ENCODE peak calls at places on chromosome 5, in eight cellular contexts. G, F, B, U, P, K, H and Z are unnamed samples. For H3K4me1, the result is how much of the 10 kb centered on the place peaks cover.

GRCh38 chr5:98621821-98622220 is 151.6 kb upstream of the RGMB start:
- DNase-seq in G (no peak), F (no peak), B (no peak), U (no peak), P (no peak), K (no peak), H (no peak), Z (no peak)

GRCh38 chr5:112628219-112628618 is 109.5 kb upstream of the APC start:
- DNase-seq in G (no peak), F (no peak), B (no peak), U (no peak), P (no peak), K (no peak), H (peak), Z (no peak)

GRCh38 chr5:72649449-72649848 is 142.2 kb upstream of the ZNF366 start:
- DNase-seq in G (no peak), F (no peak), B (no peak), U (no peak), P (no peak), K (no peak), H (no peak), Z (no peak)

GRCh38 chr5:146291421-146292074 is 47.1 kb upstream of the POU4F3 start:
- DNase-seq in G (peak), F (no peak), B (no peak), U (no peak), P (peak), K (peak), H (peak), Z (no peak)

GRCh38 chr5:169649486-169649885 is 12.4 kb downstream of the DOCK2 start:
- DNase-seq in G (no peak), F (no peak), B (no peak), U (no peak), P (no peak), K (no peak), H (no peak), Z (no peak)

GRCh38 chr5:20229286-20230005 is 241.4 kb upstream of the CDH18 start:
- DNase-seq in G (no peak), F (no peak), B (no peak), U (no peak), P (peak), K (no peak), H (no peak), Z (no peak)

GRCh38 chr5:16726538-16726946 is 109.7 kb upstream of the RETREG1 start:
- DNase-seq in G (no peak), F (no peak), B (no peak), U (no peak), P (no peak), K (no peak), H (no peak), Z (no peak)

GRCh38 chr5:79206541-79206940 is 29.4 kb upstream of the JMY start:
- DNase-seq in G (no peak), F (no peak), B (no peak), U (no peak), P (no peak), K (no peak), H (no peak), Z (no peak)

GRCh38 chr5:76974768-76975167 is 21.9 kb downstream of the CRHBP start:
- DNase-seq in G (no peak), F (no peak), B (no peak), U (no peak), P (no peak), K (no peak), H (no peak), Z (no peak)

GRCh38 chr5:115986358-115986757 is 24.1 kb downstream of the LVRN start:
- DNase-seq in G (no peak), F (no peak), B (no peak), U (no peak), P (peak), K (no peak), H (no peak), Z (no peak)

GRCh38 chr5:68382640-68383039 is 167.1 kb downstream of the PIK3R1 start:
- DNase-seq in G (no peak), F (no peak), B (no peak), U (no peak), P (no peak), K (no peak), H (no peak), Z (no peak)

GRCh38 chr5:32223972-32224608 is 50.0 kb upstream of the GOLPH3 start:
- DNase-seq in G (peak), F (no peak), B (no peak), U (no peak), P (peak), K (no peak), H (peak), Z (no peak)

GRCh38 chr5:52893105-52893504 is 96.0 kb upstream of the ITGA2 start:
- DNase-seq in G (no peak), F (no peak), B (no peak), U (no peak), P (peak), K (no peak), H (no peak), Z (no peak)

GRCh38 chr5:68557162-68557936 is 341.8 kb downstream of the PIK3R1 start:
- DNase-seq in G (no peak), F (no peak), B (no peak), U (no peak), P (no peak), K (no peak), H (no peak), Z (no peak)

GRCh38 chr5:1668141-1668721 is 131.4 kb downstream of the MRPL36 start:
- DNase-seq in G (no peak), F (no peak), B (no peak), U (no peak), P (no peak), K (peak), H (peak), Z (peak)

GRCh38 chr5:36644727-36645126 is 38.3 kb downstream of the SLC1A3 start:
- DNase-seq in G (no peak), F (no peak), B (no peak), U (no peak), P (no peak), K (no peak), H (no peak), Z (no peak)

GRCh38 chr5:93076096-93076495 is 504.9 kb downstream of the NR2F1-AS1 start:
- DNase-seq in G (no peak), F (no peak), B (no peak), U (no peak), P (no peak), K (no peak), H (no peak), Z (no peak)

GRCh38 chr5:88674262-88675158 is 208.5 kb downstream of the MEF2C start:
- DNase-seq in G (no peak), F (no peak), B (no peak), U (no peak), P (no peak), K (no peak), H (peak), Z (no peak)

GRCh38 chr5:150609843-150610584 is 30.4 kb upstream of the SYNPO start:
- DNase-seq in G (no peak), F (peak), B (no peak), U (no peak), P (no peak), K (no peak), H (no peak), Z (peak)

GRCh38 chr5:115453391-115454095 is 91.0 kb downstream of the FEM1C start:
- DNase-seq in G (no peak), F (no peak), B (no peak), U (no peak), P (no peak), K (no peak), H (no peak), Z (no peak)

GRCh38 chr5:167952278-167952990 is 339.0 kb upstream of the WWC1 start:
- DNase-seq in G (no peak), F (no peak), B (no peak), U (no peak), P (no peak), K (no peak), H (peak), Z (no peak)

GRCh38 chr5:75869891-75870290 is 152.7 kb upstream of the POC5 start:
- DNase-seq in G (no peak), F (no peak), B (no peak), U (no peak), P (no peak), K (no peak), H (no peak), Z (no peak)

GRCh38 chr5:115297043-115297442 is 589 bp upstream of the CCDC112 start:
- DNase-seq in G (no peak), F (no peak), B (no peak), U (no peak), P (no peak), K (no peak), H (peak), Z (no peak)

GRCh38 chr5:177455036-177455660 is 8.5 kb downstream of the PRR7 start:
- DNase-seq in G (peak), F (peak), B (peak), U (peak), P (peak), K (peak), H (peak), Z (peak)

GRCh38 chr5:82351754-82352145 is 73.6 kb upstream of the RPS23 start:
- DNase-seq in G (peak), F (no peak), B (no peak), U (no peak), P (peak), K (peak), H (peak), Z (no peak)

GRCh38 chr5:90096415-90097081 is 313.0 kb downstream of the CETN3 start:
- DNase-seq in G (peak), F (no peak), B (no peak), U (no peak), P (peak), K (no peak), H (no peak), Z (no peak)

GRCh38 chr5:96155156-96155555 is 193.5 kb upstream of the ELL2 start:
- DNase-seq in G (no peak), F (no peak), B (no peak), U (no peak), P (no peak), K (no peak), H (no peak), Z (no peak)

GRCh38 chr5:175778951-175779475 is 92.4 kb upstream of the CPLX2 start:
- DNase-seq in G (peak), F (peak), B (no peak), U (no peak), P (no peak), K (peak), H (no peak), Z (no peak)

GRCh38 chr5:146048994-146049703 is 56.2 kb downstream of the PLAC8L1 start:
- DNase-seq in G (peak), F (no peak), B (no peak), U (no peak), P (peak), K (peak), H (peak), Z (no peak)

GRCh38 chr5:139862313-139862712 is 66.7 kb downstream of the PSD2 start:
- DNase-seq in G (no peak), F (no peak), B (no peak), U (no peak), P (peak), K (no peak), H (no peak), Z (no peak)

GRCh38 chr5:16490911-16491310 is 25.3 kb upstream of the ZNF622 start:
- DNase-seq in G (no peak), F (no peak), B (no peak), U (no peak), P (no peak), K (no peak), H (no peak), Z (no peak)

GRCh38 chr5:93359296-93359957 is 221.6 kb downstream of the NR2F1-AS1 start:
- DNase-seq in G (peak), F (no peak), B (no peak), U (no peak), P (peak), K (no peak), H (no peak), Z (no peak)

GRCh38 chr5:164354138-164354751 is 848.8 kb downstream of the MAT2B start:
- DNase-seq in G (no peak), F (no peak), B (no peak), U (no peak), P (no peak), K (no peak), H (no peak), Z (no peak)

GRCh38 chr5:146620031-146620662 is 104.2 kb upstream of the GPR151 start:
- DNase-seq in G (no peak), F (no peak), B (no peak), U (no peak), P (no peak), K (no peak), H (no peak), Z (no peak)

GRCh38 chr5:140806834-140807775 is at the start of gene PCDHA4:
- DNase-seq in G (no peak), F (no peak), B (no peak), U (no peak), P (no peak), K (peak), H (peak), Z (no peak)

GRCh38 chr5:72464071-72464470 is 43.1 kb downstream of the ZNF366 start:
- DNase-seq in G (no peak), F (no peak), B (no peak), U (no peak), P (no peak), K (no peak), H (no peak), Z (no peak)

GRCh38 chr5:176725521-176725920 is 78.2 kb downstream of the TSPAN17 start:
- DNase-seq in G (no peak), F (no peak), B (no peak), U (no peak), P (no peak), K (no peak), H (peak), Z (no peak)

GRCh38 chr5:10977011-10977410 is 216.0 kb upstream of the DAP start:
- DNase-seq in G (no peak), F (no peak), B (no peak), U (no peak), P (no peak), K (no peak), H (no peak), Z (no peak)

GRCh38 chr5:65811895-65812294 is 89.9 kb downstream of the NLN start:
- DNase-seq in G (peak), F (no peak), B (no peak), U (no peak), P (no peak), K (no peak), H (no peak), Z (no peak)

DNA sequence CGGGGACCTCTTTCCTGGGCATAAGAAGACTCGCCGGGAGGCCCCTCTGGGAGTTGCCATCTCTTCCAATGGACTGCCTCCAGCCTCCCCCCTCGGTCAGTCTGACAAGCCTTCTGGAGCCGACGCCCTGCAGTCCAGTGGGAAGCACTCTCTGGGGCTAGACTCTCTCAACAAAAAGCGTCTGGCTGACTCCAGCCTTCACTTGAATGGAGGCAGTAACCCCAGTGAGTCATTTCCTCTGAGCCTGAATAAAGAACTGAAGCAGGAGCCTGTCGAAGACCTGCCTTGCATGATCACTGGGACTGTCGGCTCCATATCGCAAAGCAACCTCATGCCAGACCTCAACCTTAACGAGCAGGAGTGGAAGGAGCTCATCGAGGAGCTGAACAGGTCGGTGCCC is 28.4 kb upstream of the LTC4S start:
- DNase-seq in G (no peak), F (peak), B (no peak), U (no peak), P (peak), K (peak), H (no peak), Z (peak)
- H3K4me1 ChIP-seq in G (under half), F (half or more), B (under half), U (under half), P (under half), K (under half), H (under half), Z (under half)

DNA sequence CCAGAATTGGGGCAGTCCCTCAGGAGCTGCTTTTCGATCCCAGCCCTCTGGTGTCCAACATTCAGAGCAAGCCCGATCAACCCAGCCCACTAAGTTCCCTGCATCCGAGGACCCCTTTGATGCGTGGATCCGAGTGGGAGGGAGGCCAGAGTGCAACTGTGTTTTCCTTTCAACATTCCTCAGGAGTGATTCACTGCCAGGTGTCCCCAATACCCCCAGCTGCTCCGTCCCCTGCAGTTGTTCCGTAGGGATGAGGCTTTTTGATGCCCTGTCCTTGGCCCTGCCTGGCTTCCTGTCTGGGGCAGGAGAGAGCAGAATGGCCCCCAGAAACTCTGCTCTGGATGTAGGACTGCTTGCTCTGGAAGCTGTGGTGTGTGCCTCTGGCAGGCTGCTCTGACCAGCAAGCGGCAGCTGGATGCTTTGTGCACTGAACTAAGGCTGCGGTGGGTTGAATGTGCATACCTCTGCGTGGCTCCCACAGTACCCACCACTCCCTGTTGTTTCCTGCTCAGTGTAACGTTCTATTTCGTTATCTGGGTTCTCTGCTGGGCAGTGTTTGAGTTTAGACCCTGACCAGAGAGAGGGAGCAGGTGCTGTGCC is 117.5 kb downstream of the BOD1 start:
- DNase-seq in G (no peak), F (no peak), B (no peak), U (no peak), P (no peak), K (no peak), H (peak), Z (no peak)
- H3K4me3 ChIP-seq in G (no peak), F (no peak), B (no peak), U (no peak), P (no peak), K (no peak), H (no peak), Z (peak)

GRCh38 chr5:136034976-136035375 is 6.2 kb downstream of the TGFBI start:
- DNase-seq in G (no peak), F (no peak), B (no peak), U (no peak), P (no peak), K (no peak), H (no peak), Z (peak)

GRCh38 chr5:136033244-136033643 is 4.5 kb downstream of the TGFBI start:
- DNase-seq in G (no peak), F (no peak), B (no peak), U (no peak), P (no peak), K (no peak), H (no peak), Z (no peak)

GRCh38 chr5:136033848-136034247 is 5.1 kb downstream of the TGFBI start:
- DNase-seq in G (no peak), F (no peak), B (no peak), U (no peak), P (peak), K (no peak), H (no peak), Z (no peak)

GRCh38 chr5:136035837-136036236 is 7.0 kb downstream of the TGFBI start:
- DNase-seq in G (no peak), F (no peak), B (no peak), U (no peak), P (no peak), K (no peak), H (no peak), Z (no peak)

GRCh38 chr5:136034492-136034891 is 5.7 kb downstream of the TGFBI start:
- DNase-seq in G (no peak), F (no peak), B (no peak), U (no peak), P (no peak), K (no peak), H (no peak), Z (no peak)
- H3K4me1 ChIP-seq in G (under half), F (half or more), B (under half), U (under half), P (under half), K (half or more), H (under half), Z (under half)

GRCh38 chr5:54224083-54224836 is 86.1 kb downstream of the ARL15 start:
- DNase-seq in G (no peak), F (no peak), B (no peak), U (no peak), P (no peak), K (no peak), H (no peak), Z (no peak)

GRCh38 chr5:54220230-54221040 is 89.9 kb downstream of the ARL15 start:
- DNase-seq in G (no peak), F (no peak), B (no peak), U (no peak), P (peak), K (peak), H (no peak), Z (no peak)

GRCh38 chr5:54222336-54222735 is 88.0 kb downstream of the ARL15 start:
- DNase-seq in G (no peak), F (no peak), B (no peak), U (no peak), P (no peak), K (no peak), H (no peak), Z (no peak)

GRCh38 chr5:54217826-54218503 is 92.4 kb downstream of the ARL15 start:
- DNase-seq in G (peak), F (no peak), B (no peak), U (no peak), P (peak), K (peak), H (peak), Z (no peak)

GRCh38 chr5:54221096-54221495 is 89.3 kb downstream of the ARL15 start:
- DNase-seq in G (no peak), F (no peak), B (no peak), U (no peak), P (no peak), K (no peak), H (no peak), Z (no peak)
- H3K4me3 ChIP-seq in G (no peak), F (no peak), B (no peak), U (no peak), P (no peak), K (no peak), H (no peak), Z (no peak)

GRCh38 chr5:160290751-160291150 is 21.6 kb downstream of the CCNJL start:
- DNase-seq in G (no peak), F (no peak), B (no peak), U (no peak), P (no peak), K (no peak), H (no peak), Z (no peak)
- H3K4me1 ChIP-seq in G (under half), F (half or more), B (under half), U (under half), P (under half), K (under half), H (under half), Z (under half)

GRCh38 chr5:122846051-122846567 is 696 bp downstream of the SNX24 start:
- DNase-seq in G (no peak), F (no peak), B (no peak), U (no peak), P (peak), K (peak), H (peak), Z (no peak)
- H3K4me3 ChIP-seq in G (peak), F (peak), B (peak), U (peak), P (peak), K (peak), H (peak), Z (peak)

DNA sequence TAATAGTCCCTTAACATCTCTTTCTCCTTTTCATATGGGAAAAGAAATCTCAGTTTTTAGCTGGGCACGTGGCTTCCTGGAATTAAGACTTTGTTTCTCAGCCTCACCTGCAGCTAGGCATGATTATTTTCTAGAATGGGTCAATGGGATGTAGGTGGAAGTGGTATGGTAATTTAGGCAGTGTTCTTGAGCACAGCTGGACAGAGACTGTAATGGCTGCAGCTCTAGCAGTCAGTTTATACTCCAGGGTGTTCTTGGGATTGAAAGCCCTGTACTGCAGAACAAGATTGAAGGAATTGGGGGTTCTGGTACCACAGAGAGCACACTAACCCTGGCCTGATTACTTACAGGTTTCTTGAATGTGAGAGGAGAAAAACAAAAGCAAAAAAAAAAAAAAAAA is 455.9 kb upstream of the ZNF608 start:
- DNase-seq in G (no peak), F (no peak), B (no peak), U (no peak), P (no peak), K (no peak), H (no peak), Z (no peak)
- H3K4me1 ChIP-seq in G (under half), F (under half), B (under half), U (under half), P (under half), K (under half), H (under half), Z (under half)